ENCODE peak calls at places on chromosomes 16 and 17, in eight cellular contexts. V is LHCN-M2, X is left colon, T is anterior cingulate cortex, U is DND-41, O is T-helper 17 cell, Y is transverse colon, M is NCI-H774. B is an unnamed sample.

GRCh38 chr16:28835864-28836760 is 10.0 kb downstream of the TUFM start:
- DNase-seq in O (no peak), X (no peak), T (no peak), M (no peak), V (no peak), Y (no peak), U (no peak), B (no peak)

GRCh38 chr17:17628388-17629008 is 37.0 kb upstream of the PEMT start:
- DNase-seq in U (no peak), V (no peak), X (peak), O (no peak), Y (peak), M (no peak), T (no peak), B (no peak)

GRCh38 chr16:85350973-85351372 is 238.7 kb upstream of the CIBAR2 start:
- DNase-seq in U (no peak), X (peak), Y (peak), V (peak), M (peak), T (peak), O (no peak), B (no peak)

GRCh38 chr16:88885693-88886253 is 19.3 kb upstream of the PABPN1L start:
- DNase-seq in V (no peak), T (no peak), X (no peak), U (no peak), M (no peak), O (no peak), Y (no peak), B (no peak)

GRCh38 chr16:47578573-47578972 is 117.4 kb downstream of the PHKB start:
- DNase-seq in M (no peak), U (no peak), T (no peak), V (peak), Y (no peak), X (no peak), O (no peak), B (no peak)

GRCh38 chr17:38898812-38899348 is 26.5 kb upstream of the LASP1NB start:
- DNase-seq in X (peak), V (peak), T (no peak), O (peak), U (peak), M (no peak), Y (peak), B (no peak)

GRCh38 chr17:12814718-12815117 is 25.4 kb downstream of the ARHGAP44 start:
- DNase-seq in Y (no peak), T (no peak), M (no peak), V (no peak), U (no peak), O (no peak), X (no peak), B (no peak)

GRCh38 chr16:87057951-87058560 is 259.1 kb downstream of the C16orf95 start:
- DNase-seq in X (no peak), V (no peak), T (no peak), M (no peak), Y (no peak), O (no peak), U (no peak), B (no peak)

B was measured in progenitor cell of endocrine pancreas.